ENCODE peak calls at places on chromosomes 6 and 20, in six cellular contexts. S is lower lobe of right lung; Y is CD4-positive, alpha-beta T cell; Z is Peyer's patch; D is left ventricle myocardium inferior; J is GM23248. L is an unnamed sample.

GRCh38 chr6:3714768-3715167 is 36.7 kb downstream of the PXDC1 start:
- DNase-seq in Z (no peak), J (no peak), S (no peak), Y (no peak), D (no peak), L (no peak)

GRCh38 chr20:34971873-34972235 is 16.2 kb downstream of the MYH7B start:
- DNase-seq in S (no peak), Z (no peak), D (no peak), J (no peak), Y (no peak), L (no peak)

GRCh38 chr6:166825553-166826145 is 130.7 kb downstream of the RNASET2 start:
- DNase-seq in J (peak; percentile 23), Z (no peak), Y (no peak), D (no peak), S (no peak), L (no peak)

GRCh38 chr6:152356659-152357058 is 280.5 kb downstream of the SYNE1 start:
- DNase-seq in Z (no peak), Y (no peak), J (peak; percentile 59), D (no peak), S (no peak), L (no peak)

GRCh38 chr20:10324198-10324836 is 105.7 kb downstream of the SNAP25 start:
- DNase-seq in Y (no peak), J (no peak), S (no peak), D (no peak), Z (no peak), L (no peak)

GRCh38 chr6:137233561-137234504 is 14.6 kb upstream of the IFNGR1 start:
- DNase-seq in S (no peak), D (no peak), Z (no peak), Y (no peak), J (peak; percentile 91), L (no peak)

GRCh38 chr20:24406251-24406650 is 63.2 kb upstream of the SYNDIG1 start:
- DNase-seq in J (no peak), D (no peak), Y (no peak), S (no peak), Z (no peak), L (no peak)

GRCh38 chr20:19880256-19881079 is 122.4 kb downstream of the RIN2 start:
- DNase-seq in S (no peak), D (no peak), Y (no peak), Z (no peak), J (peak; percentile 72), L (no peak)

GRCh38 chr6:63919556-63920110 is 284.0 kb downstream of the PHF3 start:
- DNase-seq in Z (no peak), Y (no peak), D (no peak), S (no peak), J (no peak), L (no peak)

GRCh38 chr6:121666809-121667208 is 231.4 kb downstream of the GJA1 start:
- DNase-seq in D (no peak), Z (no peak), S (no peak), Y (no peak), J (peak; percentile 86), L (no peak)

GRCh38 chr6:68638225-68638900 is 3.3 kb downstream of the ADGRB3 start:
- DNase-seq in S (no peak), J (peak; percentile 49), D (peak; percentile 26), Z (no peak), Y (no peak), L (peak; percentile 36)

GRCh38 chr6:47922391-47922790 is 140.6 kb downstream of the OPN5 start:
- DNase-seq in J (no peak), S (no peak), Y (no peak), Z (no peak), D (no peak), L (no peak)

GRCh38 chr20:2032168-2032567 is 38.3 kb upstream of the PDYN start:
- DNase-seq in Z (no peak), Y (no peak), J (no peak), D (no peak), S (no peak), L (no peak)

GRCh38 chr20:38872036-38872435 is 54.2 kb upstream of the FAM83D start:
- DNase-seq in D (no peak), Z (no peak), Y (no peak), J (no peak), S (no peak), L (no peak)

GRCh38 chr6:1669996-1670395 is 60.3 kb downstream of the FOXC1 start:
- DNase-seq in S (no peak), D (no peak), J (no peak), Z (no peak), Y (no peak), L (no peak)

GRCh38 chr6:159467473-159468041 is 225.5 kb downstream of the SOD2 start:
- DNase-seq in Y (no peak), S (no peak), J (peak; percentile 84), Z (no peak), D (no peak), L (no peak)

GRCh38 chr6:124294572-124294971 is 490.9 kb downstream of the NKAIN2 start:
- DNase-seq in J (no peak), Z (no peak), S (no peak), D (no peak), Y (no peak), L (no peak)

GRCh38 chr6:156395276-156395675 is 381.9 kb upstream of the ARID1B start:
- DNase-seq in J (no peak), Y (peak; percentile 53), S (no peak), Z (peak; percentile 72), D (no peak), L (peak; percentile 38)

GRCh38 chr6:97401533-97401932 is 118.5 kb upstream of the MMS22L start:
- DNase-seq in D (no peak), J (peak; percentile 53), Y (no peak), Z (no peak), S (no peak), L (no peak)

GRCh38 chr20:31670371-31671228 is 32.9 kb downstream of the COX4I2 start:
- DNase-seq in D (peak; percentile 78), Z (no peak), S (peak; percentile 70), J (no peak), Y (no peak), L (peak; percentile 86)

GRCh38 chr6:1622851-1623768 is 13.4 kb downstream of the FOXC1 start:
- DNase-seq in S (no peak), Y (no peak), D (no peak), Z (no peak), J (no peak), L (peak; percentile 23)

GRCh38 chr20:25025986-25026605 is 31.8 kb downstream of the ACSS1 start:
- DNase-seq in J (no peak), D (no peak), S (no peak), Z (no peak), Y (no peak), L (peak; percentile 20)

GRCh38 chr6:41422156-41422555 is 86.7 kb downstream of the NCR2 start:
- DNase-seq in Y (no peak), Z (no peak), S (no peak), D (no peak), J (no peak), L (no peak)

DNA sequence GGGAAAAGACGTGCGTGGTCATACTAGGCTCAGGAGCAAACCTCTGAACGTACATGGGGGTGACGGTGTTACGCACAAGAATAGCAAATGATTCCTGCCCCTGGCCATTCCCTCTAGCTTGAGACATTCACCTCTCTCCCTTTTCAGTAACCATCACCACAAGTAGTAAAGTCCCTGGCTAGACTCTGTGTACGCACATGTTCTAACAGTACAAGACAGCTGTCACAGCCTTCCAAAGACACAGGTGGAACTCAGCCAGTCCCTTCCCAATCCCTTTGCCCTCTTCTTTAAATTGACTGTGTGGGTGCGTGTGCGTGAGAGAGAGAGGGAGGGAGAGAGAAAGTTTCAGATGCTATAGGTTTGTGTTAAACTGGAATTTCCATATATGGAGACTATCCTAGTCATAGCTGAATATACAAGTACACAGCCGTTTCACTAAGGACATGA is 67.3 kb downstream of the LY86 start:
- DNase-seq in J (no peak), Y (no peak), D (no peak), S (no peak), Z (no peak), L (no peak)
- H3K27ac ChIP-seq in J (no peak overlapping the region), Y (no peak overlapping the region), D (peak overlapping the region; percentile 85), S (peak overlapping the region; percentile 66), Z (no peak overlapping the region), L (no peak overlapping the region)

DNA sequence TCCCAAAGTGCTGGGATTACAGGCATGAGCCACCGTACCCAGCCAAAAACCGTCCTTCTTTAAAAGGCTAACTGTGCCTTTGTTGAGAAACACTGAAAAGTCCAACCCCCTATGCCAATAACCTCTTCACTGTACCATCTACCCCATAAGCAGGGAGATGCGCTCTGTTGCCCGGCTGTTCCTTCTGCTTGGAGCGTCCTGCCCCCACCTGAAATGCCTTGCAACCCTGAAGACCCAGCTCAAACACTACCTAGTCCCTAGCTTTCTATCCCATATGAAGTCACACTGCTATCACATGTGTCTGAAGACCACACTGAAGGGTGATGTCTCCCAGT is 27.8 kb downstream of the UBE2V1 start:
- DNase-seq in J (no peak), S (no peak), Z (no peak), D (no peak), Y (no peak), L (no peak)
- H3K27ac ChIP-seq in J (no peak overlapping the region), S (peak overlapping the region; percentile 78), Z (no peak overlapping the region), D (peak overlapping the region; percentile 73), Y (no peak overlapping the region), L (no peak overlapping the region)

DNA sequence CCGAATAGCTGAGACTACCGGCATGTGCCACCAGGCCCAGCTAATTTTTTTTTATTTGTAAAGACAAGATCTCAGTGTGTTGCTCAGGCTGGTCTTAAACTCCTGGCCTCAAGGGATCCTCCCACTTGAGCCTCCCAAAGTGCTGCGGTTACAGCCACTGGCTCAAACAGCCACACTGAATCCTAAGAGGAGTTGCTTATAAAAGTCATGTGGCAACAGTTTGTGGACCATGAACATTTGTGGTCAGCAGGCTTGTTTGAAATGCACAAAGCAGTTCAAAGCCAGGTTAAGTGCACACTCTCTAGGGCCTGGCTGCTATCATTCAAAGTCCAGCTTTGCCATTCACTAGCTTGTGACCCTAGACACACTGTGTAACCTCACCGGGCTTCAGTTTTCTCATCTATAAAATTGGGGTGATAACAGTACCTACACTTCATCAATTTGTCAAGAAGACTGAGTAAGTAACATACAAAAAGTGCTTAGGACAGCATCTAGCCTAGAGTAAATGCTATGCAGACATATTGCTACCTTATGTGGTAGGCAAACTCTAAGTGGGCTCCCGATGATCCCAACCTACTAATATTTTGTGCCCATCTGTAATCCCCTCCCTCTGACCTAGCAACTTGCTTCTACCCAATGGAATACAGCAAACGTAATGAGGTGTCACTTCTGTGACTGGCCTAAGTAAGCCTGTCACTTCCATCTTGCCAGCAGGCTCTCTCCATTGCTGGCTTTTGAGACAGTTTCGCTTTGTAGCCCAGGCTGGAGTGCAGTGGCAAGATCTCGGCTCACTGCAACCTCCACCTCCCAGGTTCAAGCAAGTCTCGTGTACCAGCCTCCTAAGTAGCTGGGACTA is 122.9 kb downstream of the ZMYND8 start:
- DNase-seq in S (no peak), Y (no peak), D (no peak), Z (no peak), J (no peak), L (no peak)
- H3K27ac ChIP-seq in S (no peak overlapping the region), Y (no peak overlapping the region), D (no peak overlapping the region), Z (no peak overlapping the region), J (no peak overlapping the region), L (no peak overlapping the region)

DNA sequence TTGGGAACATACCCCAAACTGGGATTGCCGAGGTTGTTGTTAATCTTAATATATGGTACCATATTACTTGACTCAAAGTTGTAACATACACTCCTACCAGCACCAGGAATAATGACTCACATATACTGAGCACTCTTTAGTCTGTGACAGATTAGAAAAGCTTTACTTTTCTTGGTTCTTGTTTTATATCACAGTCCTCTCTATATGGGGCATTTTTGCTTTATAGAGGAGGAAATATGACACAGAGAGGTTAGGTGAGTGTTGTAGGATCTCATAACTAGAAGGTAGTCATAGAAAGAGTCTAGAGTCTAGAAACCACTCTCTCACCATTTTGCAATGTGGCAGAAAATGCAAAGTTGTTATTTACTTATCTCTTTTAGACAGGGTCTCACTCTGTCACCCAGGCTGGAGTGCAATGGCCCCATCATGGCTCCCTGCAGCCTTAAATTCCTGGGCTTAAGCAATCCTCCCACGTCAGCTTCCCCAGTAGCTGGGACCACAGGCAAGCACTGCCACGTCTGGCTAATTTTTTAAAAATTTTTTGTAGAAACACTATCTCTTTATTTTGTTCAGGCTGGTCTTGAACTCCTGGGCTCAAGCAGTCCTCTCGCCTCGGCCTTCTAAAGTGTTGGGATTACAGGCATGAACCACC is 13.4 kb downstream of the TRIM38 start:
- DNase-seq in J (no peak), Z (no peak), S (no peak), Y (no peak), D (no peak), L (no peak)
- H3K27ac ChIP-seq in J (no peak overlapping the region), Z (no peak overlapping the region), S (no peak overlapping the region), Y (no peak overlapping the region), D (no peak overlapping the region), L (no peak overlapping the region)

L was measured in stomach.